ENCODE peak calls at places on chromosomes 7 and 10, in four cellular contexts. R, Z, N and T are unnamed samples.

GRCh38 chr7:155885162-155886160 is 73.2 kb upstream of the SHH start:
- DNase-seq in R (no peak), Z (peak; percentile 55), N (no peak), T (no peak)

GRCh38 chr7:111029574-111030357 is 61.2 kb upstream of the LRRN3 start:
- DNase-seq in R (no peak), Z (no peak), N (no peak), T (peak; percentile 61)

GRCh38 chr7:10950494-10950893 is 23.2 kb upstream of the PHF14 start:
- DNase-seq in R (no peak), Z (no peak), N (no peak), T (no peak)

GRCh38 chr10:3538850-3539531 is 246.0 kb downstream of the KLF6 start:
- DNase-seq in R (no peak), Z (peak; percentile 95), N (no peak), T (no peak)

GRCh38 chr10:88245974-88246511 is 337.1 kb downstream of the RNLS start:
- DNase-seq in R (no peak), Z (no peak), N (no peak), T (no peak)

GRCh38 chr7:87001214-87001613 is 58.2 kb downstream of the ELAPOR2 start:
- DNase-seq in R (no peak), Z (peak; percentile 55), N (no peak), T (no peak)

GRCh38 chr7:65746398-65746669 is 126.5 kb upstream of the VKORC1L1 start:
- DNase-seq in R (no peak), Z (no peak), N (no peak), T (no peak)

GRCh38 chr10:90328896-90329295 is 528.9 kb downstream of the HTR7 start:
- DNase-seq in R (no peak), Z (no peak), N (no peak), T (no peak)

GRCh38 chr10:123901621-123902020 is 10.0 kb upstream of the CPXM2 start:
- DNase-seq in R (no peak), Z (no peak), N (no peak), T (peak; percentile 2)

GRCh38 chr10:122112625-122113160 is 123.7 kb downstream of the TACC2 start:
- DNase-seq in R (peak; percentile 86), Z (peak; percentile 70), N (peak; percentile 80), T (peak; percentile 10)

GRCh38 chr10:25725917-25726716 is 207.9 kb upstream of the MYO3A start:
- DNase-seq in R (peak; percentile 92), Z (peak; percentile 39), N (peak; percentile 36), T (peak; percentile 55)

GRCh38 chr10:94205370-94205930 is 157.3 kb downstream of the NOC3L start:
- DNase-seq in R (no peak), Z (no peak), N (no peak), T (no peak)

GRCh38 chr7:128963327-128963757 is 25.6 kb downstream of the IRF5 start:
- DNase-seq in R (no peak), Z (no peak), N (no peak), T (peak; percentile 74)

GRCh38 chr10:77821036-77821435 is 105.5 kb downstream of the DLG5 start:
- DNase-seq in R (no peak), Z (no peak), N (no peak), T (no peak)

GRCh38 chr7:4136036-4136435 is 546.1 kb upstream of the FOXK1 start:
- DNase-seq in R (peak; percentile 53), Z (no peak), N (no peak), T (no peak)

GRCh38 chr7:98630770-98631169 is 13.7 kb downstream of the NPTX2 start:
- DNase-seq in R (no peak), Z (no peak), N (no peak), T (no peak)

GRCh38 chr10:107490389-107490788 is 325.9 kb upstream of the SORCS1 start:
- DNase-seq in R (no peak), Z (no peak), N (no peak), T (no peak)

GRCh38 chr10:86312701-86313270 is 53.8 kb downstream of the GRID1 start:
- DNase-seq in R (peak; percentile 27), Z (no peak), N (no peak), T (no peak)

GRCh38 chr7:27739914-27740448 is at the start of gene TAX1BP1:
- DNase-seq in R (peak; percentile 95), Z (peak; percentile 78), N (peak; percentile 97), T (peak; percentile 94)

GRCh38 chr7:134954197-134955082 is 31.9 kb upstream of the AGBL3 start:
- DNase-seq in R (peak; percentile 65), Z (no peak), N (no peak), T (peak; percentile 51)

GRCh38 chr7:123757095-123757494 is 8.3 kb upstream of the WASL start:
- DNase-seq in R (no peak), Z (no peak), N (no peak), T (no peak)

GRCh38 chr7:105489409-105489808 is 32.7 kb downstream of the PUS7 start:
- DNase-seq in R (no peak), Z (no peak), N (no peak), T (no peak)

GRCh38 chr10:28721318-28721717 is 44.0 kb downstream of the BAMBI start:
- DNase-seq in R (no peak), Z (no peak), N (no peak), T (no peak)
- H3K4me3 ChIP-seq in R (peak overlapping the region; percentile 66), Z (no peak overlapping the region), N (no peak overlapping the region), T (no peak overlapping the region)

GRCh38 chr7:24005517-24005916 is 278.5 kb upstream of the NPY start:
- DNase-seq in R (peak; percentile 5), Z (no peak), N (no peak), T (no peak)
- TF ChIP-seq CTCF in R (peak; percentile 45), Z (no peak), N (no peak), T (peak; percentile 13)

DNA sequence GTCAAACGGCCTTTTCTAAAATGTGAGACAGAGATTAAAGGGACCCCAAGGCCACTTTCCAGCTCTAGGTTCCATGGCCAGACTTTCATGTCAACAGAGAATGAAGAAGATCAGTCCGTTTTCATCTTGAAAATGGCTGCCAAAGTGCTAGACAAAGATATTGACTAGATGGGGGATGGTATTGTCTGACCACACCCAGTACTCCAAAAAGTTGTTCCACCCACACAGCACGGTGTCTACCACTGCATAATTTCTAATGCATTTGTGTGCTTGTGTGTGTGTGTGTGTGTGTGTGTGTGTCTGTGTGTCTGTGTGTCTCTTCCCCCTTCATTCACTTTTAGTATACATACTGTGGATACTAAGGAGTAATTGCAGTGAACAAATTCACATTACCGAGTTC is 1.3 kb downstream of the COL1A2 start:
- DNase-seq in R (no peak), Z (no peak), N (no peak), T (no peak)
- H3K4me3 ChIP-seq in R (peak overlapping the region; percentile 80), Z (peak overlapping the region; percentile 99), N (peak overlapping the region; percentile 24), T (no peak overlapping the region)

DNA sequence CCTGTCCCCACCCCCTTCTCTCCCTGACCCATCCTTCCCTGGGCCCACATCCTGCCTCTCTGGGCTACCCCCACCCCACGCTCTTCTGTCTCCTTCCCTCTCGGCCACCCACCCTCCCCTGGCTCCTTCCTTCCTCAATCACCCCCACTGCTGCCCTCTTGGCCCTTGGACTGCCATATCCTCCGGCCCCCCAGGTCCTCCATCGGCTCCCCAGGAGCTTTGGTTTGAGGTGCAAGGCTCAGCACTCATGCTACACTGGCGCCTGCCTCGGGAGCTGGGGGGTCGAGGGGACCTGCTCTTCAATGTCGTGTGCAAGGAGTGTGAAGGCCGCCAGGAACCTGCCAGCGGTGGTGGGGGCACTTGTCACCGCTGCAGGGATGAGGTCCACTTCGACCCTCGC is 10.9 kb downstream of the EPHB6 start:
- DNase-seq in R (no peak), Z (no peak), N (no peak), T (no peak)
- TF ChIP-seq CTCF in R (no peak), Z (no peak), N (no peak), T (no peak)

DNA sequence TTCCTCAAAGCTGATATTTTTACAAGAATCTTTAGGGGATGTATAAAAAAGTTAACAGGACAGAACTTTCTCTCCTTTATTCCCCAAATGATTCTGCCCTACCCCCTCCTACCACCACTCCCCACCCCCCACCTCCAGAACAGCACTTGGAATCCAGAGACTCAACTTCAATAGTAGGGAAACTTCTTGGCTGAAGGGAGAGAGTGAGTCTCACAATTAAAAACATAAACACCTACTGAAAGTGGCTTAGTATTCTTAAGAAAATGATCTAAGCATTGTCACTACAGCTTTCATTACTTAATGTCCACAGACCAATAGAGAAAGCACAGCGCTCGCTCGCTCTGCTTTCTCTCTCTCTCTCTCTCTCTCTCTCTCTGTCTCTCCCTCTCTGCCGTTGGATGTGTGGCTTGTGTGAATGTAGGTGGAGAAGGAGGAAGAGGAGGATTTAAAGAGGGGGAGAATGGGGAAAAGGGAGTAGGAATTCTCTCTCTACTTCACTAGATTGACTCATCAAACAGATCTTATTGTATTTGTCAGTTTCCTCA is 1.5 kb upstream of the SEMA3A start:
- DNase-seq in R (peak; percentile 35), Z (no peak), N (no peak), T (no peak)
- H3K4me3 ChIP-seq in R (peak overlapping the region; percentile 65), Z (peak overlapping the region; percentile 3), N (no peak overlapping the region), T (no peak overlapping the region)

GRCh38 chr7:9091282-9091681 is 657.9 kb downstream of the NXPH1 start:
- DNase-seq in R (peak; percentile 8), Z (no peak), N (no peak), T (peak; percentile 42)
- TF ChIP-seq CTCF in R (peak; percentile 24), Z (no peak), N (no peak), T (peak; percentile 41)

GRCh38 chr10:19119191-19119590 is 70.6 kb downstream of the MALRD1 start:
- DNase-seq in R (peak; percentile 75), Z (peak; percentile 24), N (no peak), T (no peak)
- H3K4me3 ChIP-seq in R (no peak overlapping the region), Z (no peak overlapping the region), N (no peak overlapping the region), T (no peak overlapping the region)